ENCODE peak calls at places on chromosome 1, in four cellular contexts. O, D, T and Y are unnamed samples.

GRCh38 chr1:72635719-72636118 is 353.4 kb upstream of the NEGR1 start:
- DNase-seq in O (no peak), D (no peak), T (no peak), Y (no peak)

GRCh38 chr1:1033009-1033587 is 13.2 kb downstream of the AGRN start:
- DNase-seq in D (peak; percentile 93), T (peak; percentile 79), O (peak; percentile 97), Y (peak; percentile 67)

GRCh38 chr1:99598738-99599411 is 47.0 kb upstream of the PALMD start:
- DNase-seq in D (no peak), O (no peak), T (peak; percentile 19), Y (no peak)

GRCh38 chr1:170067253-170067819 is 7.2 kb downstream of the KIFAP3 start:
- DNase-seq in T (no peak), O (no peak), D (no peak), Y (no peak)

GRCh38 chr1:187938092-187938491 is 1109.3 kb downstream of the PLA2G4A start:
- DNase-seq in T (no peak), D (no peak), O (no peak), Y (no peak)

GRCh38 chr1:56576880-56577858 is 2.2 kb downstream of the PLPP3 start:
- DNase-seq in O (peak; percentile 38), T (no peak), D (no peak), Y (no peak)

GRCh38 chr1:221816899-221817298 is 75.0 kb upstream of the DUSP10 start:
- DNase-seq in D (no peak), T (no peak), O (no peak), Y (no peak)

GRCh38 chr1:89884718-89885596 is 64.1 kb downstream of the LRRC8D start:
- DNase-seq in O (no peak), T (no peak), D (no peak), Y (no peak)

DNA sequence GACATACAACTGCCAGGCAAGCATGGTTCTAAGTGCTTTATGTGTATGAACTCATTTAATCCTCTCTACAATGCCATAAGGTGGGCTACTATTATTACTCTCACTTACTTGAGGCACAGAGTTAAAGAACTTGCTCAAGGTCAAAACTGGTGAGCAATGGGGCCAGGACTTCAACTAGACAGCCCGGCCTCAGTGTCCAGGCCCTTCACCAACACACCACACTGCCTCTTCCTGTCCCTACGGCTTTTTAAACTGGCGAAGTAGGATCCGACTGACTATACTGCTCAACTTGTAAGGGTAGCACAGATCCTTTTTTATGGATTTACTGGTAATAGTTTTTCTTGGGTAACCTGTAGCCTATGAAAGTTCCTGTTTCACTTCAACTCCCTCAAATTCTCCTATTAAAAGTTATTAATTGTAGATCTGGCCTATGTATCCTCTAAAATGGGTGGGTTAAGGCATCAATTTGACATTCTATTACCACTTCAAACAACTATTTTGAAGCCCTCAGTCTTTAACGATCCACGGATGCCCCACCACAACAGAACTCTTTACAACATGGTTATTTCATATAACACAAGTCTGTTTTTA is 4.3 kb downstream of the ERRFI1 start:
- DNase-seq in T (no peak), D (no peak), O (no peak), Y (no peak)
- H3K27ac ChIP-seq in T (no peak overlapping the region), D (peak overlapping the region; percentile 97), O (no peak overlapping the region), Y (peak overlapping the region; percentile 3)

GRCh38 chr1:173506437-173506836 is 29.3 kb downstream of the PRDX6 start:
- DNase-seq in T (no peak), O (peak; percentile 64), D (no peak), Y (no peak)
- H3K27ac ChIP-seq in T (no peak overlapping the region), O (no peak overlapping the region), D (no peak overlapping the region), Y (no peak overlapping the region)

DNA sequence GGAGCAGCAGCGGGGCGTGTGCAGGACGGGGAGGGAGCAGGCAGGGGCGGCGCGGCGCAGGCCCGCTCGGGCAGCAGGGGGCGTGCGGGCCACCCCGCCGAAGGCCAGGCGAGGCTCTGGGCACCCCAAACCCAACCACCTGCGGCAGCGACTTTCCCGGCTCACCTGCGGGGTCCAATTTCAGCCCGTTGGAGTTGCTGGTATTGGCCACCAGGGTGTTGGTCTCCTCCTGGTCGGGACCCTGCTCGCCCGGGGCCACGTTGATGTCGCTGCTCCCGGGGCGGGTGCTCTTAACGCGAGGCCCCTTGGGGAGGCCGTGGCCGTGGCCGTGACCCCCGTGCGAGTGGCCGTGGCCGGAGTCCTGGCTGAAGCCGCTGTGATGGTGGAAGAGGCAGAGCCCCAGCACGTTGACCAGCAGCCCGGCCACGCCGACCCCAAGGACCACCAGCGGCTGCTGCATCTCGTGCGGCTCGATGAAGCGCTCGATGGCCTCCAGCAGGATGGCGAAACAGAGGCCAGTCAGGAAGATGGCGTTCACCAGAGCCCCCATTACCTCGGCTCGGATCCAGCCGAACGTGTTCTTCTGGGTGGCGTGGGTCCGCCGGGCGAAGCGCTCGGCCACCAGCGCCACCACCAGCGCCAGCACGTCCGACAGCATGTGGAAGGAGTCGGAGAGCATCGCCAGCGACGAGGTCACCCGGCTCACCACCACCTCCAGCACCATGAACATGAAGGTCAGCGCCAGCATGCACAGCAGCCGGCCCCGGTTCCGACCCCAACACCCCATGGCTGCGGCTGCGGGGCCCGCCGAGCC is 928 bp downstream of the SLC30A1 start:
- DNase-seq in O (peak; percentile 91), D (peak; percentile 46), T (peak; percentile 70), Y (peak; percentile 31)
- H3K27ac ChIP-seq in O (no peak overlapping the region), D (peak overlapping the region; percentile 87), T (peak overlapping the region; percentile 83), Y (peak overlapping the region; percentile 79)

GRCh38 chr1:186104459-186104858 is 270.6 kb downstream of the TPR start:
- DNase-seq in O (no peak), D (no peak), T (no peak), Y (no peak)

GRCh38 chr1:186099362-186100064 is 275.5 kb downstream of the TPR start:
- DNase-seq in O (no peak), T (no peak), D (no peak), Y (no peak)

GRCh38 chr1:186102559-186103148 is 272.4 kb downstream of the TPR start:
- DNase-seq in O (no peak), D (no peak), T (no peak), Y (no peak)

GRCh38 chr1:186102107-186102506 is 272.9 kb downstream of the TPR start:
- DNase-seq in O (no peak), D (no peak), T (no peak), Y (no peak)
- H3K27ac ChIP-seq in O (no peak overlapping the region), D (peak overlapping the region; percentile 10), T (no peak overlapping the region), Y (no peak overlapping the region)

GRCh38 chr1:244435562-244436205 is 16.0 kb downstream of the ADSS2 start:
- DNase-seq in O (no peak), D (no peak), T (no peak), Y (no peak)
- H3K27ac ChIP-seq in O (no peak overlapping the region), D (no peak overlapping the region), T (no peak overlapping the region), Y (peak overlapping the region; percentile 69)